ENCODE peak calls at places on chromosomes 7 and 10, in eight cellular contexts. H is AG09319, K is transverse colon, Z is aorta, W is fibroblast of lung, N is spleen, U is GM12865, S is T-helper 1 cell. Q is an unnamed sample.

GRCh38 chr10:61837748-61838055 is 63.8 kb upstream of the ARID5B start:
- DNase-seq in H (no peak), K (no peak), S (no peak), W (peak; percentile 40), Z (no peak), U (no peak), N (no peak), Q (peak; percentile 61)

GRCh38 chr7:139620676-139621344 is 97.3 kb downstream of the CLEC2L start:
- DNase-seq in H (no peak), K (peak; percentile 49), Z (no peak), S (no peak), U (peak; percentile 56), W (no peak), N (no peak), Q (peak; percentile 38)

GRCh38 chr10:47237316-47238260 is 62.4 kb upstream of the GDF10 start:
- DNase-seq in S (no peak), U (no peak), H (no peak), N (peak; percentile 27), K (no peak), Z (no peak), W (no peak), Q (no peak)

GRCh38 chr7:77434570-77434969 is 18.4 kb upstream of the GSAP start:
- DNase-seq in N (no peak), K (no peak), H (no peak), Z (no peak), W (no peak), S (no peak), U (no peak), Q (no peak)

GRCh38 chr10:75335191-75335590 is 66.4 kb downstream of the ZNF503 start:
- DNase-seq in N (no peak), Z (no peak), U (no peak), S (no peak), K (no peak), H (no peak), W (peak; percentile 20), Q (no peak)

GRCh38 chr7:48101880-48102448 is 12.9 kb downstream of the UPP1 start:
- DNase-seq in N (no peak), Z (no peak), U (no peak), W (no peak), S (no peak), K (no peak), H (no peak), Q (no peak)

GRCh38 chr10:78402636-78403035 is 369.0 kb downstream of the RPS24 start:
- DNase-seq in U (no peak), Z (peak; percentile 31), S (no peak), H (no peak), K (no peak), W (no peak), N (peak; percentile 49), Q (no peak)

GRCh38 chr10:96129387-96130325 is at the start of gene ZNF518A:
- DNase-seq in H (peak; percentile 98), U (peak; percentile 100), S (peak; percentile 69), Z (peak; percentile 96), W (peak; percentile 100), K (peak; percentile 94), N (peak; percentile 97), Q (peak; percentile 97)

GRCh38 chr10:83606275-83606674 is 533.0 kb upstream of the GHITM start:
- DNase-seq in W (peak; percentile 46), H (no peak), U (no peak), K (no peak), S (no peak), Z (no peak), N (no peak), Q (no peak)

Q was measured in A673.